ENCODE peak calls at places on chromosomes 5 and 9, in five cellular contexts. T is retinal pigment epithelial cell, K is A673, M is fibroblast of pulmonary artery, P is prostate gland. R is an unnamed sample.

GRCh38 chr5:134455466-134455865 is 43.8 kb upstream of the CDKN2AIPNL start:
- DNase-seq in T (no peak), M (no peak), K (no peak), P (no peak), R (no peak)

GRCh38 chr5:109347252-109347888 is 62.4 kb downstream of the PJA2 start:
- DNase-seq in M (no peak), P (no peak), K (peak), T (no peak), R (no peak)

GRCh38 chr5:72523960-72524582 is 16.9 kb upstream of the ZNF366 start:
- DNase-seq in M (peak), K (peak), P (peak), T (peak), R (peak)

GRCh38 chr9:113299800-113300292 is 3.3 kb downstream of the RNF183 start:
- DNase-seq in K (no peak), T (no peak), M (peak), P (no peak), R (peak)

GRCh38 chr5:37554938-37555337 is 175.8 kb downstream of the WDR70 start:
- DNase-seq in M (no peak), T (no peak), K (no peak), P (no peak), R (no peak)

GRCh38 chr5:39691993-39692392 is 267.2 kb upstream of the DAB2 start:
- DNase-seq in P (no peak), M (no peak), T (no peak), K (no peak), R (no peak)

GRCh38 chr9:84315278-84315877 is 25.2 kb downstream of the SLC28A3 start:
- DNase-seq in M (peak), P (peak), K (peak), T (no peak), R (peak)

GRCh38 chr9:27785714-27786100 is 212.4 kb upstream of the C9orf72 start:
- DNase-seq in M (peak), P (no peak), K (peak), T (no peak), R (no peak)

GRCh38 chr5:44536650-44537260 is 147.5 kb upstream of the FGF10 start:
- DNase-seq in K (peak), T (no peak), M (peak), P (no peak), R (peak)

GRCh38 chr5:137209232-137209810 is 289.8 kb downstream of the SPOCK1 start:
- DNase-seq in T (no peak), K (no peak), M (no peak), P (no peak), R (no peak)

GRCh38 chr9:4739587-4740372 is 1.2 kb downstream of the AK3 start:
- DNase-seq in K (no peak), P (no peak), M (peak), T (no peak), R (no peak)

GRCh38 chr5:65812648-65813047 is 90.6 kb downstream of the NLN start:
- DNase-seq in P (no peak), T (no peak), M (no peak), K (no peak), R (no peak)

GRCh38 chr9:35774907-35775635 is 16.3 kb upstream of the NPR2 start:
- DNase-seq in K (no peak), M (peak), P (no peak), T (no peak), R (no peak)

GRCh38 chr9:105038057-105038456 is 110.1 kb upstream of the ABCA1 start:
- DNase-seq in K (no peak), P (no peak), T (no peak), M (no peak), R (no peak)

GRCh38 chr9:5587024-5587423 is 41.9 kb upstream of the RIC1 start:
- DNase-seq in M (peak), K (no peak), T (no peak), P (no peak), R (no peak)

GRCh38 chr9:120841930-120842684 is 615 bp downstream of the PSMD5 start:
- DNase-seq in P (peak), K (no peak), M (no peak), T (no peak), R (no peak)

GRCh38 chr9:71901695-71902094 is 9.3 kb downstream of the ABHD17B start:
- DNase-seq in K (no peak), P (no peak), T (no peak), M (no peak), R (no peak)

GRCh38 chr5:169875091-169875727 is 105.1 kb downstream of the INSYN2B start:
- DNase-seq in M (peak), P (no peak), T (no peak), K (no peak), R (no peak)

GRCh38 chr9:83299556-83299955 is 236.6 kb upstream of the RASEF start:
- DNase-seq in P (no peak), M (peak), T (peak), K (no peak), R (no peak)

GRCh38 chr5:63923914-63924313 is 38.3 kb downstream of the HTR1A start:
- DNase-seq in T (no peak), M (no peak), P (peak), K (no peak), R (peak)

GRCh38 chr5:8981496-8981895 is 564.4 kb downstream of the SEMA5A start:
- DNase-seq in P (no peak), T (no peak), M (peak), K (no peak), R (no peak)

GRCh38 chr5:135194573-135195266 is 160.7 kb upstream of the PITX1 start:
- DNase-seq in P (no peak), M (peak), K (no peak), T (no peak), R (no peak)

GRCh38 chr5:65102826-65103673 is 334.3 kb downstream of the CWC27 start:
- DNase-seq in M (peak), K (peak), P (peak), T (no peak), R (no peak)

GRCh38 chr9:34547960-34548603 is 25.3 kb upstream of the ENHO start:
- DNase-seq in T (no peak), K (peak), M (peak), P (peak), R (no peak)

GRCh38 chr9:68949271-68950000 is 64.5 kb downstream of the PRKACG start:
- DNase-seq in T (no peak), M (peak), K (peak), P (peak), R (no peak)

GRCh38 chr5:142356318-142356715 is 31.5 kb upstream of the SPRY4 start:
- DNase-seq in M (peak), K (peak), T (peak), P (no peak), R (no peak)

GRCh38 chr9:130445268-130445983 is 665 bp downstream of the ASS1 start:
- DNase-seq in K (no peak), M (peak), P (no peak), T (no peak), R (no peak)

GRCh38 chr9:114282507-114282906 is 40.4 kb upstream of the ORM1 start:
- DNase-seq in T (no peak), M (no peak), K (no peak), P (no peak), R (no peak)

GRCh38 chr5:33794550-33795300 is 97.1 kb downstream of the ADAMTS12 start:
- DNase-seq in K (no peak), T (no peak), M (peak), P (no peak), R (no peak)

GRCh38 chr5:176866913-176867312 is 32.2 kb downstream of the HK3 start:
- DNase-seq in T (no peak), K (no peak), P (no peak), M (no peak), R (no peak)

GRCh38 chr5:166581827-166582226 is 1709.6 kb upstream of the WWC1 start:
- DNase-seq in K (peak), M (peak), P (no peak), T (peak), R (no peak)

GRCh38 chr5:143142596-143143435 is 260.7 kb downstream of the NR3C1 start:
- DNase-seq in K (no peak), M (peak), P (peak), T (no peak), R (no peak)

GRCh38 chr5:155098433-155098832 is 84.9 kb downstream of the KIF4B start:
- DNase-seq in K (no peak), M (no peak), T (no peak), P (no peak), R (no peak)

GRCh38 chr5:145936401-145937131 is at the start of gene SH3RF2:
- DNase-seq in K (peak), P (peak), M (peak), T (peak), R (no peak)

GRCh38 chr5:138212828-138213160 is 329 bp downstream of the CDC23 start:
- DNase-seq in T (no peak), P (no peak), M (peak), K (no peak), R (no peak)

GRCh38 chr5:117590944-117591343 is 1016.3 kb upstream of the SEMA6A start:
- DNase-seq in K (no peak), M (peak), T (no peak), P (no peak), R (no peak)

GRCh38 chr5:102845041-102845440 is 89.9 kb downstream of the PAM start:
- DNase-seq in P (no peak), M (no peak), T (no peak), K (no peak), R (no peak)
- TF ChIP-seq CTCF in P (no peak), M (no peak), T (no peak), K (no peak), R (no peak)

DNA sequence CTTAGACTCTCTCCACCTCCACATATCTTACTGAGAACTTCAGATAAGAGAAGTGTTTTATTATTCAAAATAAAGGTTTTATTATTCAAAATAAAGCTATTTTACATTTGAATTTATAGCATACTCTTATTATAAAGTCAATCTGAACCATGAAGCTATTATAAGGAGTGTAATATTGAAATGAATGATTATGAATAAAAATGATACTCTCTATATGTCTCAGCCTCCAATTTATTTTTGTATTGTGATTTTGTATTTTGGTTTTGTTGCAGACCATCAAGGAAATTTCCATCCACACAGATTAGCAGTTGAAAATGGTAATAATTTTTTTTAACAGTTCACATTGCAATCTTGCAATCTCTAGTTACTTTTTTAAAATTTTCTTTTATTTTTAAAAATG is 10.2 kb downstream of the FOCAD start:
- DNase-seq in P (no peak), K (no peak), M (no peak), T (no peak), R (no peak)
- H3K4me3 ChIP-seq in P (no peak), K (no peak), M (no peak), T (no peak), R (no peak)

DNA sequence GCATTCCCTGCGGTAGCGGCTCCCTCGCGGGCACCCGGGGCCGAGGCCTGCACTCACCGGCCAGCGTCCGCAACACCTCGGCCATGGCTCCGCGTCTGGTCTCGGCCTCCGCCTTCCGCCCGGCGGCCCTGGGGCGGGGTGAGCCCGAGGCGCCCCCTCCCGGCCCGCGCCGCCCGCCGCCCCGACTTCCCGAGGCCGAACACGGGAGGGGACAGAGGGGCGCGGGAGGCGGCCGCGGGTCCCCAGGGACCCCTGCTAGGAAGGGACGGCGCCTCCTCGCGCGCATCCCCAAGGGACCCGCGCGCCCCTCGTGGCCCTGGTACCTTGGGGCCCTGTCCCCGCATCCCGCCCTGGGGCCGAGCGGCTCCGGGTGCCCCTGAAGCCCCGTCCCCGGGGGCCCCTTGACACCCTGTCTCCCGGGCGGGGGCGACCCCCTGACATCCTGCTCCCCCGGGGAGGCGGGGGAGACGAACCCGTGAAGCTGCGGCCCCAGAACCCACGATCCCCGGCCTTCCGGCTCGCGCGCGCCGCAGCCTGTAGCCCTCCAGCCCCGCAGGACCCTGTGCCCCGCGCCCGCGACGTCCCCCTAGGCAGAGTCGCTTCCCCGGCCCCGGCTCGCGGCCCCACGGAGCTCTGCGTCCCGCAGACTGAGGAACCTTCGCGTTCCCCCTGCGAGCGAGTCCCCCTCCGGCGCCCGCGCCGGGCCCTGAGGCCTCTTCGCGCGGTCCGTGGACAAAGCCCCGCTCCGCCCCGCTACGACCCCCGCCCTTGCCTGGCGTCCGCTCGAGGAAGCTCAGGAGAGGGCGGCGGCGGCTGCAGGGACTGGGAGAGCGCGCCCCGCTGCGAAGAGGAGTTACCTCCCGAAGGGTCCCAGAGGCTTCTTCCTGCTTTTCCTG is at the start of gene ABO:
- DNase-seq in T (no peak), K (no peak), M (no peak), P (no peak), R (no peak)
- TF ChIP-seq CTCF in T (no peak), K (no peak), M (no peak), P (peak), R (no peak)

DNA sequence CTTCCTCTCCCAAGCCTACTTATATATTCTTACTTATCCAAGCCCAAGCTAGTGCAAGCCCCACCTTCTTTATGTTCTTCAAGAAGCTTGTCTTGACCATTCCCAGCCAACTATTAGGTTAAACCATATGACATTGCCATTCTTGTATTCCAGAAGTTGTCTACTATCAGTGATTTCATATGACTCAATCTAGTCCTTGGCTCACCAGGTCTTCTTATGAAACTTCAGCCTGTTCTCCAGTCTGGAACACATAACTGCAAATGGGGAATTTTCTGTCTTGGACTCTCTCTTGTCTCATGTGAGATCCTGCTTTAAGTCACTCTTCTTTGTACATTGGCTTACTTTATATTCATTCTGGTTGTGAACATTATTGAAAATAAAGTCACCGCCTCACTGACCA is 130.7 kb downstream of the TTLL11 start:
- DNase-seq in K (no peak), P (no peak), M (peak), T (no peak), R (no peak)
- H3K4me3 ChIP-seq in K (no peak), P (no peak), M (no peak), T (no peak), R (no peak)

DNA sequence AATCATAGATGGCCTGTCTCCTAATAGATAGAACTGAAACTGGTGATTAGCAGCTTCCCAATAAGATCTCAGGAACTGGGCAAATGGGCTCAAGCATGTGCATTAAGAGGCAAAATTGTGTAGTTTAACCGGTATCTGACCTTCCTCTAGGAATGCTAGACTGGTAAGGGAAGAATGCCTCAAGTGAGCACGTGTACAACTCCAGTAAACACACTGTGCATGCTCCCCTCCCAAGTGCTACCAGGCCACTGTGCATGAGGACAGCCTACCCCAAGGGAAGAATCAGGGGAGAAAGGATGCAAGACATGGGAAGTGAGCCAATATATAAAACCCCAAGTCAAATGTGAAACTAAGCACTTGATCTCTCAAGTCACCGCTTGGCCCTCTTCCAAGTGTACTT is 1157.4 kb upstream of the CDH18 start:
- DNase-seq in K (no peak), P (no peak), T (peak), M (no peak), R (no peak)
- TF ChIP-seq CTCF in K (no peak), P (no peak), T (no peak), M (no peak), R (no peak)

GRCh38 chr9:13220837-13221236 is 58.7 kb downstream of the MPDZ start:
- DNase-seq in P (no peak), M (no peak), K (no peak), T (no peak), R (no peak)

GRCh38 chr9:13224366-13224765 is 55.1 kb downstream of the MPDZ start:
- DNase-seq in T (no peak), P (no peak), M (no peak), K (no peak), R (no peak)

GRCh38 chr9:13215791-13216554 is 63.5 kb downstream of the MPDZ start:
- DNase-seq in P (no peak), T (no peak), M (peak), K (no peak), R (no peak)

GRCh38 chr9:13221741-13222140 is 57.8 kb downstream of the MPDZ start:
- DNase-seq in K (no peak), M (no peak), T (no peak), P (no peak), R (no peak)
- H3K4me3 ChIP-seq in K (no peak), M (no peak), T (no peak), P (no peak), R (no peak)

GRCh38 chr9:124766815-124767554 is 4.1 kb downstream of the NR6A1 start:
- DNase-seq in P (no peak), T (no peak), K (peak), M (no peak), R (no peak)
- TF ChIP-seq CTCF in P (no peak), T (peak), K (peak), M (peak), R (peak)

GRCh38 chr5:119356384-119357188 is 767 bp downstream of the TNFAIP8 start:
- DNase-seq in K (peak), M (no peak), P (no peak), T (no peak), R (peak)

GRCh38 chr5:119357309-119357708 is 1.5 kb downstream of the TNFAIP8 start:
- DNase-seq in K (no peak), T (no peak), M (no peak), P (no peak), R (no peak)

GRCh38 chr5:119354522-119355243 is 1.1 kb upstream of the TNFAIP8 start:
- DNase-seq in P (no peak), M (no peak), T (no peak), K (no peak), R (no peak)

GRCh38 chr5:119355244-119355635 is 579 bp upstream of the TNFAIP8 start:
- DNase-seq in K (no peak), T (no peak), P (no peak), M (no peak), R (no peak)

DNA sequence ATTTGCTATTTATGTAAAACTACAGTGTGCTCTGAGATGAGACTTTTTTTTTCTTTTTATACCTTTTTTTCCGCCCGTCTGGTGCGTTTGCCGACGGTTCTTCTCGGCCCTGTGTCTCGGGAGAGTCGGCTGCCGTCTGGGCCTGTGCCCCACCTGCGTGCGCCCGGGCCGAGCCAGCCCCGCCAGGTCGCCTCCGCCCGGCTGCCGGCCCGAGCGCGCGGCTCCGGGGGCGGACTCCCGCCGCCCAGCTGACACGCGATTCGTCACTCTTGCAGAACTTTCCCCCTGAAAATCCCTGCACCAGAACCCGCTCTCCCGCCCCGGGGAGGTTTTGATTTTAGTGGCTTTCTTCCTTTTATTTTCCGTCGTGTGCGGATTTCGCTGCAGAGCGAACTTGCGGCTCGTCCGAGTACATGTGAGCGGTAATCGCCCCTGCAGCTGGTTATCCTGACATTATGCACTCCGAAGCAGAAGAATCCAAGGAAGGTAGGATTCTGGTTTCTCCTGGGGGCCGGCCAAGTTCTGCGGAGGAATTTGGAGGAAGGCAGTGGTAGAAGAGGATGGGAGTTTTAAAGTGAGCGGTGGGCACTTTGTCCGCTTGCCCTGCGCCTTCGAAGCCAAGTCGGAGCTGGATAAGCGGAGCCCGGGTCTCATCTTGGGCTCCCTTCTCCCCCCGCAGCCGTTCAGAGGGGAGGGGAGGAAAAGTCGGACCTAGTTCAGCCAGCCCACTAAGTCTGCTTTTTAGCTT is at the start of gene TNFAIP8:
- DNase-seq in K (peak), M (peak), T (no peak), P (peak), R (no peak)
- H3K4me3 ChIP-seq in K (peak), M (peak), T (peak), P (peak), R (no peak)

GRCh38 chr5:61737991-61738390 is 405.9 kb downstream of the ZSWIM6 start:
- DNase-seq in T (no peak), K (no peak), P (no peak), M (no peak), R (no peak)
- TF ChIP-seq CTCF in T (no peak), K (no peak), P (no peak), M (no peak), R (no peak)

DNA sequence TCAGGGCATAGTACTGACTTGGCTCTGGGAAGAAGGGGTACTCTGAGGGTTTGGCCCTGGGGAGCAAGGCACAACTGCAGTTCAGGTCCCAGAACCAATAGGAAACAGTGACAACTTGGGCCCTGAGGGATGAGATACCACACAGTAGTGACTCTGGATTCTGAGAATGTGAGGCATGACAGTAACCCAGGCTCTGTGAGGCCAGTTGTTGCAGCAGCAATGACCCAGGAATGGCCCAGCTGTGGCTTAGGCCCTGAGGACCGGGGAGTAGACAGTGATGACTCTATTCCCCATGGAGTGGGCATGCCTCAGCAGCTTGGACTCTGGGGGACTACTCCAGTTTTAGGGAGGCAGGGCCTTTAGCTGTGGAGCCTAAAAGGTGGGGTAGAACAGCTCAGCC is 21.5 kb upstream of the NFIL3 start:
- DNase-seq in T (no peak), K (no peak), P (no peak), M (no peak), R (no peak)
- H3K4me3 ChIP-seq in T (no peak), K (no peak), P (no peak), M (no peak), R (no peak)

R was measured in LNCaP clone FGC.